ENCODE peak calls at places on chromosome 9, in nine cellular contexts. T is glutamatergic neuron, Z is astrocyte of the spinal cord, S is Caco-2, N is GM13977, F is PC-9, A is IMR-90, X is endodermal cell, C is mucosa of descending colon. O is an unnamed sample.
A peak's percentile ranks its signal among the peaks of the same experiment; 100 is the strongest.

GRCh38 chr9:115673599-115673998 is 480.0 kb upstream of the PAPPA start:
- DNase-seq in T (no peak), Z (no peak), S (no peak), N (no peak), F (no peak), A (peak; percentile 75), X (no peak), C (no peak), O (no peak)

GRCh38 chr9:114786251-114786650 is 19.6 kb downstream of the TNFSF15 start:
- DNase-seq in T (no peak), Z (no peak), S (no peak), N (no peak), F (peak; percentile 42), A (no peak), X (no peak), C (no peak), O (peak; percentile 34)

GRCh38 chr9:96478829-96479371 is 28.9 kb downstream of the HABP4 start:
- DNase-seq in T (no peak), Z (peak; percentile 44), S (no peak), N (peak; percentile 47), F (no peak), A (peak; percentile 49), X (no peak), C (no peak), O (no peak)

GRCh38 chr9:84254972-84255371 is 85.6 kb downstream of the SLC28A3 start:
- DNase-seq in T (no peak), Z (no peak), S (no peak), N (no peak), F (peak; percentile 64), A (no peak), X (no peak), C (peak; percentile 44), O (peak; percentile 53)

GRCh38 chr9:99000480-99001395 is 57.0 kb downstream of the COL15A1 start:
- DNase-seq in T (peak; percentile 64), Z (peak; percentile 76), S (peak; percentile 49), N (peak; percentile 68), F (peak; percentile 59), A (peak; percentile 85), X (peak; percentile 77), C (peak; percentile 60), O (peak; percentile 19)

GRCh38 chr9:7368410-7369292 is 430.9 kb downstream of the DMAC1 start:
- DNase-seq in T (no peak), Z (no peak), S (no peak), N (no peak), F (no peak), A (peak; percentile 90), X (no peak), C (no peak), O (no peak)

GRCh38 chr9:131524578-131525315 is 6.3 kb downstream of the UCK1 start:
- DNase-seq in T (no peak), Z (no peak), S (no peak), N (no peak), F (no peak), A (peak; percentile 18), X (peak; percentile 36), C (no peak), O (no peak)

GRCh38 chr9:124038239-124038638 is 26.7 kb downstream of the LHX2 start:
- DNase-seq in T (no peak), Z (no peak), S (no peak), N (no peak), F (no peak), A (no peak), X (no peak), C (no peak), O (no peak)

GRCh38 chr9:87950765-87951488 is 23.4 kb downstream of the CDK20 start:
- DNase-seq in T (peak; percentile 35), Z (no peak), S (peak; percentile 19), N (peak; percentile 43), F (no peak), A (peak; percentile 34), X (peak; percentile 67), C (no peak), O (peak; percentile 12)

GRCh38 chr9:95082401-95083084 is 235.0 kb downstream of the FANCC start:
- DNase-seq in T (no peak), Z (no peak), S (no peak), N (no peak), F (no peak), A (no peak), X (no peak), C (no peak), O (no peak)

DNA sequence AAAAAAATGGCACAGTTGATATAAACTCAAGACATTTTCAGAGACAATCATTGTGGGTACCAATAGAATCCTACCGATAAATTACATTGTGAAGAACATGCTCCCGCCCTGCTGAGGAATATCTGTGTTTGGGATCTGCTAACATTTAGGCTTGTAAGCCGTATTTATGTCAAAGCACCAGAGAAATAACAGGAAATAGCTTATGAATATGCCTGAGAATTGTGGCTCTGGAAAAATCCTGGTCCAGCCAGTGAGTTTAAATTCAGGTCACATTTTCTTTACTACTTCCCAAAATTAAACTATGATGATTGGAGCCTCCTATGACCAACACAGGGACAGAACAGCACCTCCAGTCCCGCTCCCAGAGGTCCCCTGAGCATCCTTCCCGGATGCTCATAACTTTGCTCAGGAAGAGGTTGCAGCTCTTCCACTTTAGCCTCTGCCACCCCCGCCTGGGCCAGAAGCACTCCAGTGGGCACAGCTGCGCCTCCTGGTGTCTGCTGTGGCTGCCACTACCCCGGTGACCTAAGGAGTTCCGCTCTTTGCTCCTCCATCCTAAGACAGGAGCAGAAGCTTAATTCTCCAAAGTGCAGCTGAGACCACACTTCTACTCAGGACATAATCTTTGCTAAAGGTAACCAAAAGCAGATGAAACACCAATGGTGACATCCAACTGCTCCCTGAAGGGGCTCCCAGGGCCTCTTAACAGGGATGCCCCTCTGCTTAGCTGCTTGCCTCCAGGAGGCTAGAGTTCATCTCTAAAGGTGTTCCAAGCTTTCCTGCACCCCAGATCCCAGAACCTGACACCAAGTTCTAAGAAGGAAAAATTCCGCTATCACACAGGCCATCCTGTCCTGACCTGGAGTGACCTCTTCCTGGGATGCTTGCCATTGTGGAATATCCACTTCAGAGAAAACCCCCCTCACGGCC is 58.8 kb downstream of the SLC1A1 start:
- DNase-seq in T (peak; percentile 66), Z (no peak), S (peak; percentile 33), N (no peak), F (no peak), A (no peak), X (peak; percentile 92), C (peak; percentile 40), O (peak; percentile 21)
- TF ChIP-seq CTCF in T (no peak), Z (peak; percentile 29), S (peak; percentile 26), N (peak; percentile 36), F (peak; percentile 14), A (no peak), X (peak; percentile 93), C (no peak), O (no peak)

GRCh38 chr9:21590058-21590996 is 108.2 kb upstream of the IFNE start:
- DNase-seq in T (no peak), Z (no peak), S (no peak), N (no peak), F (no peak), A (peak; percentile 48), X (no peak), C (no peak), O (no peak)

GRCh38 chr9:21583628-21584027 is 101.5 kb upstream of the IFNE start:
- DNase-seq in T (no peak), Z (peak; percentile 28), S (no peak), N (no peak), F (no peak), A (no peak), X (no peak), C (no peak), O (no peak)

GRCh38 chr9:21589344-21590056 is 107.4 kb upstream of the IFNE start:
- DNase-seq in T (no peak), Z (no peak), S (no peak), N (no peak), F (no peak), A (no peak), X (peak; percentile 42), C (no peak), O (peak; percentile 42)

GRCh38 chr9:21584890-21585289 is 102.8 kb upstream of the IFNE start:
- DNase-seq in T (no peak), Z (no peak), S (no peak), N (no peak), F (no peak), A (peak; percentile 38), X (no peak), C (no peak), O (no peak)

DNA sequence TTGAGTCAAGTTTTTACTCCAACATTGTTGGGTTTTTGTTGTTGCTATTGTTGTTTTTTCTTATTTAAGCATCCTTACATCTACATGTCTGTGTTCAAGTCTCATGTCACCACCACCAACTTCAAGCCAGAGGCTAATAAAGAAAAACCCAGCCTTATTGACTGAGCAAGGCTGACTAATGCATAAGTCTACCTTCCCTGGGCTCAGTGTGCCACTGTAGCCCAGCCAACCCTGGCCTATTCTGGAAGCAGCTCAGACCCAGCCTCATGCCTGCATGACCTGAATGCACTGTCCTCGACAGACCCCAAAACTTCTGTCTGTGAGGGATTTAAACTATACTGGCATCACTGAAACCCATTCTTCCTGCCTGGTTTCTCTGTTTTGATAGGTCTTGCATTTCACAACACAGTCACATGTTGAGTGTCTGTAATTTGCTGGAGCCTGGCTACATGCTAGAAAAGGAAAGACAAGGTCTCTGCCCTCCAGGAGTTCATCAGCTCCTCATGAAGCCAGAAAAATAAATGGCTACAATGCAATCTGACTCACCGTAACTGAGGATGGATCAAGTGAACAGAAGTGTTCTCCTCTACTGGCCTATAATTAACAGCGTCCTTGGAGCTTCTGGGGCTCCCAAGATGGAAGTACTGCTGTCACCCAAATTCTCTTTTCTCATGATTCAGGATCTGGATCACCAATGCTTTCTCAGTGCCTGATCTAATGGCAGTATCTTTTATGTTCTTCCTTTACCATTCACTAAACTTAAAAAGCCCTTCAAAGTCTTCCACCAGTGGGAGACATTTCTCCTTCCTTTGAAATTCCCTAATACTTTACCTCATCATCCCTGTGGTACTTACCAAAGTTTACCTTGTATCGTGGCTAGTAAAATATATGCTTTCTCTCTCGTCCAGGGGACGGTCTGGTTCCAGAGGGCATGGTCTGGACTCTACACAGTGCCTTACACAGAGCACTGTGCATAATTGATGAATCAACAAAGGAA is 103.9 kb upstream of the IFNE start:
- DNase-seq in T (no peak), Z (peak; percentile 35), S (no peak), N (no peak), F (no peak), A (no peak), X (no peak), C (no peak), O (no peak)
- TF ChIP-seq CTCF in T (no peak), Z (peak; percentile 57), S (no peak), N (no peak), F (no peak), A (peak; percentile 39), X (peak; percentile 49), C (no peak), O (no peak)

GRCh38 chr9:127801955-127802575 is 617 bp upstream of the FPGS start:
- DNase-seq in T (no peak), Z (no peak), S (no peak), N (no peak), F (no peak), A (no peak), X (no peak), C (no peak), O (no peak)
- TF ChIP-seq CTCF in T (no peak), Z (peak; percentile 8), S (peak; percentile 56), N (no peak), F (no peak), A (no peak), X (peak; percentile 69), C (no peak), O (no peak)

DNA sequence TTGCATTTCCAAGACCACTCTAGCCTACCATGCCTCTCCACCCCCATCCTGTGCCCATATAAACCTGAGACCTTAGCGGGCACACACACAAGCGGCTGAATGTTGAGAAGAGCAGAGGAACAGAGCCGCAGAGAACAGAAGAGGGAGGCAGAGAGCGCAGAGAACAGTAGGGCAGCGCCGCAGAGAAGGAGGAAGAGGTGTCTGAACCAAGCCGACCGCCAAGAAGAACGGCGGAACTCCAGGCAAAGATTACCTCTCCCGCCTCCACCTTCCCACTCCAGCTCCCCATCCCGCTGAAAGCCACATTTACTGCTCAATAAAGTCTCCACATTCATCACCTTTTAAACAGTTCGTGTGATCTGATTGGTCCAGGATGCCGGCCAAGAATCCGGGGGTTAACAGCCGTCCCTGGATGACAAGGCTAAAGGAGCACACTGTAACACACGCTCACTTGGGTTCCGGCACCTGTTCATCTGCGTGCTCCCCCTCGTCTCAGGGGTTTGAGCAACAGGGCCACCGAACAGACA is 33.2 kb downstream of the GRIN3A start:
- DNase-seq in T (peak; percentile 47), Z (peak; percentile 1), S (peak; percentile 39), N (no peak), F (no peak), A (no peak), X (peak; percentile 88), C (peak; percentile 79), O (peak; percentile 43)
- TF ChIP-seq CTCF in T (no peak), Z (peak; percentile 21), S (peak; percentile 22), N (peak; percentile 11), F (no peak), A (no peak), X (peak; percentile 70), C (no peak), O (no peak)

O was measured in Calu3.